ENCODE peak calls at places on chromosome X, in four cellular contexts. C is AG09319, H is pancreas, V is GM20000. K is an unnamed sample.

GRCh38 chrX:37813570-37813969 is 33.7 kb downstream of the CYBB start:
- DNase-seq in C (no peak), H (no peak), V (no peak), K (no peak)

GRCh38 chrX:40542972-40543371 is 37.8 kb upstream of the ATP6AP2 start:
- DNase-seq in C (no peak), H (no peak), V (no peak), K (no peak)

GRCh38 chrX:39158801-39159657 is 357.8 kb downstream of the MID1IP1 start:
- DNase-seq in C (no peak), H (no peak), V (no peak), K (peak)

GRCh38 chrX:44043496-44043895 is 70.3 kb upstream of the NDP start:
- DNase-seq in C (no peak), H (no peak), V (no peak), K (peak)

GRCh38 chrX:53440631-53441517 is 6.7 kb upstream of the HSD17B10 start:
- DNase-seq in C (no peak), H (peak), V (no peak), K (peak)

GRCh38 chrX:65821721-65822496 is 154.5 kb downstream of the MSN start:
- DNase-seq in C (no peak), H (peak), V (peak), K (no peak)

GRCh38 chrX:70313503-70313902 is 23.6 kb downstream of the KIF4A start:
- DNase-seq in C (no peak), H (no peak), V (no peak), K (peak)

GRCh38 chrX:78024349-78025108 is 55.1 kb upstream of the PGAM4 start:
- DNase-seq in C (no peak), H (peak), V (peak), K (peak)

GRCh38 chrX:106891762-106892161 is 11.4 kb downstream of the RIPPLY1 start:
- DNase-seq in C (no peak), H (no peak), V (no peak), K (no peak)

GRCh38 chrX:68693481-68694410 is 46.3 kb downstream of the STARD8 start:
- DNase-seq in C (peak), H (peak), V (peak), K (peak)

GRCh38 chrX:23822397-23822796 is 39.4 kb downstream of the SAT1 start:
- DNase-seq in C (no peak), H (no peak), V (no peak), K (peak)

GRCh38 chrX:117325706-117326105 is 790.9 kb downstream of the KLHL13 start:
- DNase-seq in C (no peak), H (peak), V (no peak), K (no peak)

GRCh38 chrX:12441376-12442128 is 303.3 kb downstream of the FRMPD4 start:
- DNase-seq in C (peak), H (no peak), V (no peak), K (peak)

GRCh38 chrX:155334486-155335316 is at the start of gene CLIC2:
- DNase-seq in C (peak), H (no peak), V (no peak), K (peak)

GRCh38 chrX:65688403-65688881 is 21.0 kb downstream of the MSN start:
- DNase-seq in C (no peak), H (no peak), V (peak), K (peak)

GRCh38 chrX:65723706-65724105 is 56.3 kb downstream of the MSN start:
- DNase-seq in C (no peak), H (no peak), V (peak), K (peak)

GRCh38 chrX:151692825-151693224 is 2.4 kb upstream of the PRRG3 start:
- DNase-seq in C (no peak), H (no peak), V (no peak), K (no peak)

GRCh38 chrX:45769919-45770582 is 569.4 kb upstream of the DIPK2B start:
- DNase-seq in C (peak), H (peak), V (peak), K (peak)

GRCh38 chrX:15874672-15875071 is 20.1 kb upstream of the AP1S2 start:
- DNase-seq in C (no peak), H (no peak), V (no peak), K (no peak)

GRCh38 chrX:136639506-136640176 is 8.3 kb upstream of the CD40LG start:
- DNase-seq in C (no peak), H (no peak), V (no peak), K (peak)

GRCh38 chrX:153782871-153783270 is 2.0 kb downstream of the SRPK3 start:
- DNase-seq in C (no peak), H (no peak), V (no peak), K (no peak)

GRCh38 chrX:153780678-153781427 is at the start of gene SRPK3:
- DNase-seq in C (no peak), H (peak), V (no peak), K (no peak)

GRCh38 chrX:153783378-153784013 is 2.7 kb downstream of the SRPK3 start:
- DNase-seq in C (no peak), H (no peak), V (no peak), K (no peak)

GRCh38 chrX:153781428-153782047 is 697 bp downstream of the SRPK3 start:
- DNase-seq in C (no peak), H (peak), V (no peak), K (no peak)

DNA sequence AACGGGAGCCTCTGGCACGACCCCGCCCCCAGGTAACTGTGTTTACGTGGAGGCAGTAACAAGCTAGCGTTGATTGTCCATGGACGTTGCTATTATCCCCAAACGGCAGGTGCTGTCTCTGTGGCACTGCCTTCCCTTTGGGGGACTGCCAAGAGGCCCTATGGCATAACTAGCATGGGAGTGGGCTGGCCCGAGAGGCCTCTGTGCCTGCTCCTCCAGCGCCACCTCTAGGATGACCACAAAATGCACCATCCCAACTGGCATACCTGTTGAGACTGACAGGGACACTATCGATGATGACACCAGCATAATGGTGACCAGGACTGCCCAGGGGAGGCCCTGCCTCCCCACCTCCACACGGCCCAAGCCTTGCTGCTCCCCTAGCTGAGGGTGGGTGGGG is 1.5 kb downstream of the SRPK3 start:
- DNase-seq in C (no peak), H (no peak), V (no peak), K (no peak)
- TF ChIP-seq CTCF in C (no peak), H (no peak), V (no peak), K (no peak)

GRCh38 chrX:118761950-118762725 is 34.7 kb downstream of the IL13RA1 start:
- DNase-seq in C (no peak), H (no peak), V (peak), K (peak)
- TF ChIP-seq CTCF in C (no peak), H (no peak), V (no peak), K (no peak)

DNA sequence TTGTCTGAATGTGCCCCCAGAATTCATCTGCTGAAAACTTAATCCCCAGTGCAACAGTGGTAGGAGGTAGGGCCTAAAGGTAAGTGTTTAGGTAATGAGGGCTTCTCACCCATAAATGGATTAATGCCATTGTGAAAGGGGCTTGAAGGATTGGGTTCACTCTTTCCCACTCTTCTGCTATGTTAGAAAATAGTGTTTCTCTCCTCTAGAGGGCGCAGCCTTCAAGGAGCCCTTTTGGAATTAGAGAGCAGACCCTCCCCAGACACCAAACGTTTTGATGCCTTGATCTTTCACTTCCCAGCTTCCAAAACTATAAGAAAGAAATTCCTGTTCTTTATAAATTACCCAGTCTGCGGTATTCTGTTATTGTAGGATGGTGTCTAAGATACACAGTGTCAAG is 706.4 kb downstream of the SMARCA1 start:
- DNase-seq in C (no peak), H (no peak), V (no peak), K (no peak)
- TF ChIP-seq CTCF in C (peak), H (peak), V (peak), K (peak)

DNA sequence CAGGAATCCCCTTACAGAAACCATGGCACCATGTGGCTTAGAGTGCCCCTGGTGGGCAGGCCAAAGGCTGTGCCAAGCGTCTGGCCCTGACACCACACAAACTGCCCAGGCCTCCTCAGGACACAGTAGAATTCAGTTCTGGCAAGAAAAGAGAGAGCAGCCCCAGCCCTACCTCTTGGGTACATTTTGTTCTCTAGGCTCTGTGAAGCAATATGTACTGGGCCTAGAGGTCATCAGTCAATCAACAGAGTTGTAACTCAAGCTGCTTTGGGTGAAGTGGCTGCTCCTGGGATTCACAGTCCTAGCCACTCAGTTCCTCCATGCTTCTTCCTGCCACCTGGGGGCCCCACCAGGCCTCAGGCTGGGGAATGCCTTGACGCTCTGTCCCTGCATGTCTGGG is 158.1 kb upstream of the MAMLD1 start:
- DNase-seq in C (no peak), H (no peak), V (no peak), K (peak)
- TF ChIP-seq CTCF in C (no peak), H (no peak), V (no peak), K (peak)

DNA sequence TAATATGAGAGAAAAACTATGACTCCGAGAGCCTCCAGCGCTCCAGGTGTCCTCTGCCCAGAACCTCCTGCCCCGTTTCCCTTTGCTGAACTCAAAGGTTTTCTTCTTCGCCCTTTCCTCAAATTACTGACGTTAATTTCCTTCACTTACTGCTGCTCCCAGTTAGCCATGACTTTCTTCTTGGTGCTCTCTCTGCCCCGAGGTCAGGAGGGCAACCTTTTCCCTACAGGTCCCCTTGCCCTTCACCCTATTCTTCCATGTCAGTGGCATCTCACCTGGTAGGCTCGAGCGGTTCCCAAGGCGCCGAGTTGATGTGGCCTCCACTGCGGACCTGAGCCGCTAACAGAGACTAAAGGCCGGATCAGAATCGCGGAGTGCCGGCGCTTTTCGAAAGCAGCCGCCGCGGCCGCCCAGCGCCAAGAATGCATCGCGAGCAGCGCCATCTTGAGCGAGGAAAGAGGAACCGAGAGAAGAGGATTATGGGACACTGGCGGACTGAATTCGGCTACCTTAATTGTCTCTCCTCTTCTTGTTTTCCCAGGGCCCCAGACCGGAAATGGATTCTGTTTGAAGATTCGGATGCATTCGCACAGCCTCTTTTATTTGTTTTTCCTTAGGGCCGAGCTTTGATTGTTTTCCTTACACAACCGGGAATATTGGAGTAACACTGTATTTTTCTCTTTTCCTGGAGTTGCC is at the start of gene ABCB7:
- DNase-seq in C (peak), H (no peak), V (peak), K (peak)
- TF ChIP-seq CTCF in C (peak), H (no peak), V (no peak), K (peak)